ENCODE peak calls at places on chromosomes 3 and 15, in eight cellular contexts. S is HCT116; O is GM23248; H is astrocyte; U is ovary; K is Panc1; L is effector memory CD4-positive, alpha-beta T cell; T is prostate gland. C is an unnamed sample.

GRCh38 chr3:117610156-117610555 is 900.6 kb downstream of the TUSC7 start:
- DNase-seq in U (no peak), T (peak; percentile 43), K (no peak), O (no peak), S (no peak), L (no peak), H (no peak), C (no peak)

GRCh38 chr3:197216169-197216860 is 82.1 kb downstream of the DLG1 start:
- DNase-seq in O (peak; percentile 50), L (no peak), T (no peak), U (no peak), S (no peak), K (no peak), H (peak; percentile 82), C (no peak)

GRCh38 chr15:99719096-99719541 is 14.1 kb downstream of the LYSMD4 start:
- DNase-seq in L (no peak), O (peak; percentile 50), H (peak; percentile 95), T (no peak), S (no peak), U (no peak), K (no peak), C (no peak)

GRCh38 chr3:15476378-15476777 is 45.1 kb downstream of the COLQ start:
- DNase-seq in S (no peak), U (no peak), H (no peak), K (no peak), L (no peak), T (no peak), O (peak; percentile 69), C (no peak)

GRCh38 chr3:148790841-148791240 is 36.8 kb upstream of the CPB1 start:
- DNase-seq in K (no peak), H (peak; percentile 58), O (no peak), L (no peak), T (no peak), S (no peak), U (no peak), C (no peak)

GRCh38 chr15:25805006-25805405 is 58.1 kb downstream of the ATP10A start:
- DNase-seq in L (no peak), S (no peak), H (peak; percentile 47), T (no peak), O (peak; percentile 84), U (no peak), K (no peak), C (no peak)

GRCh38 chr15:88454867-88455810 is 12.0 kb downstream of the MRPL46 start:
- DNase-seq in K (peak; percentile 28), L (no peak), S (peak; percentile 48), H (peak; percentile 58), O (peak; percentile 92), U (peak; percentile 41), T (peak; percentile 37), C (peak; percentile 55)

GRCh38 chr3:185822221-185822956 is 2.5 kb downstream of the IGF2BP2 start:
- DNase-seq in U (no peak), O (peak; percentile 84), L (no peak), K (no peak), H (peak; percentile 67), T (no peak), S (no peak), C (no peak)

GRCh38 chr15:45386974-45387373 is 8.6 kb upstream of the GATM start:
- DNase-seq in H (no peak), L (no peak), U (no peak), S (no peak), O (no peak), K (no peak), T (no peak), C (no peak)

GRCh38 chr15:78364233-78364632 is 24.1 kb downstream of the CRABP1 start:
- DNase-seq in L (no peak), S (no peak), O (peak; percentile 67), T (no peak), U (no peak), H (no peak), K (no peak), C (peak; percentile 46)

GRCh38 chr3:194782767-194783404 is 97.2 kb downstream of the FAM43A start:
- DNase-seq in S (no peak), K (no peak), T (no peak), U (no peak), O (peak; percentile 83), L (no peak), H (peak; percentile 75), C (peak; percentile 58)

GRCh38 chr3:42839616-42840015 is 30.4 kb downstream of the ACKR2 start:
- DNase-seq in T (peak; percentile 57), S (peak; percentile 63), L (peak; percentile 5), O (peak; percentile 84), U (peak; percentile 50), H (peak; percentile 37), K (peak; percentile 58), C (no peak)

GRCh38 chr15:20345401-20345958 is 196.1 kb downstream of the GOLGA6L6 start:
- DNase-seq in S (no peak), L (no peak), K (no peak), H (no peak), U (peak; percentile 13), T (no peak), O (no peak), C (peak; percentile 51)

GRCh38 chr3:37628711-37629301 is 232.9 kb upstream of the CTDSPL start:
- DNase-seq in L (no peak), U (no peak), O (no peak), H (no peak), T (no peak), S (no peak), K (no peak), C (no peak)

DNA sequence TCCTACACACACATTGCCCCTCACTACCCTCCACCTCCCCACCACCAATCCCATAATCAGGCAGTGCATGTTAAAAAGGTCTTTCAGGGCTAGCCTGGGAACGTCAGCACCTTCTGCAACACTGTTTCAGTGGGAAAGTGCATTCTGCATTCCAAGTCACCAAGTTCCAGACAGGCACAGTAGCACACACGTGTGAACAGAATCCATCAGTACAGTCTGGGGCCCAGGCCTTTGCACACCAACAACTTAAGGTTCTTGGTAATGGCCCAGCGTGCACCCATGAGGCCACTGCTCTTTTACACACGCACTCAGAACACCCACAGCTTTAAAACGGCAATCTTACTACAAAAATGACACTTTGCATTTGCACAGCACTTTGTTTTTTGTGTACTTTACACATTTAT is 1.2 kb downstream of the ANXA2 start:
- DNase-seq in T (no peak), S (no peak), L (no peak), U (no peak), H (no peak), K (no peak), O (peak; percentile 60), C (no peak)
- H3K4me1 ChIP-seq in T (peaks cover 31% of the 10 kb centered on the region), S (peaks cover 67% of the 10 kb centered on the region), L (peaks cover 54% of the 10 kb centered on the region), U (peaks cover 15% of the 10 kb centered on the region), H (peaks cover 70% of the 10 kb centered on the region), K (peaks cover 62% of the 10 kb centered on the region), O (peaks cover 44% of the 10 kb centered on the region), C (peaks cover 52% of the 10 kb centered on the region)

GRCh38 chr3:24428470-24428869 is 66.2 kb downstream of the THRB start:
- DNase-seq in S (no peak), H (no peak), U (no peak), T (no peak), O (no peak), L (no peak), K (no peak), C (no peak)

GRCh38 chr3:24435581-24435980 is 59.1 kb downstream of the THRB start:
- DNase-seq in K (no peak), U (no peak), H (no peak), O (no peak), L (no peak), T (no peak), S (no peak), C (no peak)

GRCh38 chr3:24437326-24437725 is 57.3 kb downstream of the THRB start:
- DNase-seq in O (no peak), U (no peak), T (no peak), H (no peak), K (no peak), L (no peak), S (no peak), C (no peak)

GRCh38 chr3:24432989-24433388 is 61.7 kb downstream of the THRB start:
- DNase-seq in L (no peak), K (no peak), U (no peak), H (no peak), S (no peak), O (no peak), T (no peak), C (no peak)

DNA sequence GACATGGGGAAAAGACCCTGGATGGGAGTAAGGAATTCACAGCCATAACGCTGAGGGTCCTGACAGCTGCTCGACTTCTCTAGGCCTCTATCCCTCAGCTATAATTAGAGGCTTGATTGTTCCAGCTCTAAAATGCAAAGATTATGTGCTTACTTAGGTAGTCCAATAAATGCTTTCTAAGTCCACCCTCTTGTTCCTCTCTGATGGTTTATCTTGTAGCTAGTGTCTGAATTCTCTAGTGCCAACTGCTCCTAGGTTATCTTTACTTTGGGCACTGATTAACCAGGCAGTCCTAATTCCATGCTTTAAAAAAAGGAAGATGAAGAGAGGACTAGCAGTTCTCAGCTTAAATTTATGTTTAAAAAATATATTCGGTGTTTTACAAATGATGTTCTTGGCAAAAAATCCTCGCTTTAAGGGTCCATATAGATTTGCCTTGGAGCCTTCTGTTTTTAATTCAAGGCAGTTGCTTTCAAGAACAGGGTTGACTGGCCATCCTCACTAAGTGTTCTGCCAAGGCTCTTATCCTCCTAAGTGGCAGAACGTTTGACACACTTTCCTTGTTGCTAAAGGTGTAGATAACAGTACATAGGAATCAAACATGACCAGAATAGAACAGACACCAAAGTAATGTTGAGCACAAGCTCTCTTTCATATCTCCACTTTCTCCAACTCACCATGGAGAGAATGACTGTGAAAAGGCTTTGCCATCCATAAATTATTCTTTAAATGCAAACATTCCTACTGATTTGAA is 60.6 kb downstream of the THRB start:
- DNase-seq in S (no peak), L (no peak), O (no peak), T (no peak), U (no peak), H (no peak), K (no peak), C (no peak)
- H3K4me1 ChIP-seq in S (no peaks in the 10 kb centered on the region), L (no peaks in the 10 kb centered on the region), O (no peaks in the 10 kb centered on the region), T (no peaks in the 10 kb centered on the region), U (no peaks in the 10 kb centered on the region), H (no peaks in the 10 kb centered on the region), K (no peaks in the 10 kb centered on the region), C (no peaks in the 10 kb centered on the region)

DNA sequence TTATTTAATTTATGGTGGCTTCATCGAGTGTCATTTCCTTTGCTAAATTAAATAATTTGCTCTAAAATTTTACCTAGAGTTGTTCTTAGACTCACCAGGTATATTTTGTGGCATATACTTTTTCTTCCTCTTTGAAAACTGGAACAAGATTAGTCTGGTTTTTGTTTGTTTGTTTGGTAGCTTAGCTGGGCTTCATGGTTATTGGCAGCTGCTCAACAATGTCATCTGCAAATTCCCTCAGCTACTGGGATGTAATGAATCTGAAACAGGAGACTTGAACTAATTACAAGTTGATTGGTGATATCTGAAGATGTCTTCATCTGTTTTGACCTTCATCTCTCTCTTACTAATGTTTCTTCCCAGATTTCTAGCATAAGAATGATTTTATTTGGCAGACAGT is 270.5 kb upstream of the P2RY1 start:
- DNase-seq in U (no peak), L (no peak), S (no peak), K (no peak), O (no peak), H (no peak), T (no peak), C (no peak)
- H3K4me1 ChIP-seq in U (peaks cover 3% of the 10 kb centered on the region), L (no peaks in the 10 kb centered on the region), S (no peaks in the 10 kb centered on the region), K (no peaks in the 10 kb centered on the region), O (no peaks in the 10 kb centered on the region), H (no peaks in the 10 kb centered on the region), T (no peaks in the 10 kb centered on the region), C (no peaks in the 10 kb centered on the region)

DNA sequence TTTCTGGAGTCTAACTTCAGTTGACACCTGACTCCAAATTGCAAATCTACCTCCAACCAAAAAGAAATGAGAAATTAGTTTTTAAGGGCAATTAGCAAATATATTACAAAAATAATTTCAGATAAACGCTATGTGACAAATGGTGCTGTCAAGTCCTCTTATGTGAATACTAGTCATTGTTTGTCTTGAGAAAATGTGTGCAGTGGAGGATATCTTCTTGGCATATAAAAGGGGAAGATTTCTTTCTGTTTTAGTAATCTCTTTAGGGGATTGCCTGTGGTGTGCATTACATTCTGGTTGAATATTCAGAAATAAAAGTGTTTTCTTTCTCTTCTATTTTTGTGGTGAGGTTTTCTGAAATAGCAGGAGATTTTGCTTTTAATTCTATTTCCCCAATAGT is 3.0 kb upstream of the GCSAM start:
- DNase-seq in S (no peak), L (no peak), O (no peak), H (no peak), T (no peak), U (no peak), K (no peak), C (no peak)
- H3K4me1 ChIP-seq in S (no peaks in the 10 kb centered on the region), L (peaks cover 40% of the 10 kb centered on the region), O (no peaks in the 10 kb centered on the region), H (peaks cover 2% of the 10 kb centered on the region), T (no peaks in the 10 kb centered on the region), U (no peaks in the 10 kb centered on the region), K (no peaks in the 10 kb centered on the region), C (peaks cover 5% of the 10 kb centered on the region)

C was measured in lower lobe of right lung.